ENCODE peak calls at places on chromosomes 12 and 14, in four cellular contexts. C, H, F and K are unnamed samples.
A peak's percentile ranks its signal among the peaks of the same experiment; 100 is the strongest.

GRCh38 chr12:60172696-60173095 is 576.9 kb downstream of the SLC16A7 start:
- DNase-seq in H (no peak), C (no peak), F (no peak), K (no peak)

GRCh38 chr14:25607095-25607657 is 557.2 kb upstream of the STXBP6 start:
- DNase-seq in H (no peak), C (no peak), F (no peak), K (no peak)

GRCh38 chr14:91140672-91141071 is 26.8 kb downstream of the DGLUCY start:
- DNase-seq in C (no peak), H (no peak), F (peak; percentile 55), K (peak; percentile 43)

GRCh38 chr12:45290218-45290609 is 74.3 kb downstream of the ANO6 start:
- DNase-seq in F (no peak), H (no peak), C (no peak), K (no peak)

GRCh38 chr12:5433081-5433839 is 1.4 kb downstream of the NTF3 start:
- DNase-seq in C (no peak), F (no peak), H (no peak), K (no peak)

GRCh38 chr12:129081755-129082250 is 228.5 kb downstream of the GLT1D1 start:
- DNase-seq in H (no peak), C (no peak), F (no peak), K (no peak)

GRCh38 chr12:32669584-32669983 is 9.5 kb upstream of the DNM1L start:
- DNase-seq in H (no peak), F (no peak), C (no peak), K (no peak)

GRCh38 chr14:75578099-75578785 is at the start of gene FLVCR2:
- DNase-seq in C (no peak), H (no peak), F (peak; percentile 44), K (peak; percentile 74)

GRCh38 chr14:37124617-37125016 is 47.8 kb downstream of the SLC25A21 start:
- DNase-seq in C (peak; percentile 9), H (no peak), F (peak; percentile 41), K (no peak)

GRCh38 chr14:36066636-36067035 is 109.9 kb downstream of the PTCSC3 start:
- DNase-seq in F (no peak), H (no peak), C (no peak), K (no peak)

GRCh38 chr14:52922656-52923055 is 28.2 kb downstream of the FERMT2 start:
- DNase-seq in C (no peak), F (no peak), H (no peak), K (no peak)

GRCh38 chr12:58924652-58925051 is 4.3 kb upstream of the LRIG3 start:
- DNase-seq in H (no peak), C (no peak), F (no peak), K (no peak)
- TF ChIP-seq SUZ12 in H (no peak), C (no peak), F (no peak), K (no peak)

DNA sequence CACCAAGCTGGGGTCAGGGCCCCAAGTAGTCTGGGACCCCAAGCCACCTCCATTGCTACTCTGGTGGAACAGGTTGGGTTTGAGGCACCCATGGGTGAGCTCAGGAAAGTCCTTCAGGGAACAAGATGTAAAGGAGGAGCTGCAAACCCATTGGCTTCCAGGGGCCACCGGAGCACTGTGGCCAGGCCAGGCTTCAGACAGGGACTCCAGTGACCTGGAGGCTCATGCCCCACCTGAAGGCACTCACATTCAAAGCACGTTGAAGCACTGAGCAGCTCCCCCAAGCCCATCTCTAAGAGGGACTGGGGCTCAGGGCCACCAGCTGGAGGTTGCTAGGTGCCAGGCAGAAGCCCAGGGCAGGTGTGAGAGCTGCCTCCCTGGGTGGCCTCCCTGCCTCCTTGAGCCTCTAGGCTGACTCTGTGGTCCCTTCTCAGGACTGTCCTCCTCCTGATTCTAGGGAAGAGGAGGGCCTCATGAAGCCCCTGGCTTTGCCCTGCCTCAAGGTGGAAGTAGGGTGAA is 49.1 kb downstream of the FAM222A start:
- DNase-seq in H (no peak), F (no peak), C (no peak), K (no peak)
- TF ChIP-seq SP1 in H (no peak), F (no peak), C (no peak), K (no peak)

GRCh38 chr12:122203301-122203967 is at the start of gene B3GNT4:
- DNase-seq in F (no peak), H (no peak), C (no peak), K (peak; percentile 84)
- TF ChIP-seq SUZ12 in F (no peak), H (no peak), C (no peak), K (no peak)

GRCh38 chr12:9651265-9651729 is 18.2 kb upstream of the CLEC2D start:
- DNase-seq in H (no peak), C (no peak), F (no peak), K (no peak)
- TF ChIP-seq SP1 in H (no peak), C (no peak), F (no peak), K (no peak)

GRCh38 chr12:90854136-90854689 is 100.8 kb downstream of the CCER1 start:
- DNase-seq in F (peak; percentile 12), C (peak; percentile 1), H (no peak), K (peak; percentile 33)
- TF ChIP-seq SUZ12 in F (no peak), C (no peak), H (no peak), K (no peak)

GRCh38 chr14:70662080-70662479 is 20.4 kb downstream of the TTC9 start:
- DNase-seq in H (no peak), F (no peak), C (no peak), K (no peak)
- TF ChIP-seq SP1 in H (no peak), F (no peak), C (no peak), K (no peak)

DNA sequence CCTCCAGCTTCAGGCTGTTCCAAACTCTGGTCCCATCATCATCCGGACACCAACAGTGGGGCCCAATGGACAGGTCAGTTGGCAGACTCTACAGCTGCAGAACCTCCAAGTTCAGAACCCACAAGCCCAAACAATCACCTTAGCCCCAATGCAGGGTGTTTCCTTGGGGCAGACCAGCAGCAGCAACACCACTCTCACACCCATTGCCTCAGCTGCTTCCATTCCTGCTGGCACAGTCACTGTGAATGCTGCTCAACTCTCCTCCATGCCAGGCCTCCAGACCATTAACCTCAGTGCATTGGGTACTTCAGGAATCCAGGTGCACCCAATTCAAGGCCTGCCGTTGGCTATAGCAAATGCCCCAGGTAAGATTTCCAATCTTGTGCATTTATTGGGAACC is 3.3 kb downstream of the SP1 start:
- DNase-seq in H (no peak), F (no peak), C (no peak), K (no peak)
- TF ChIP-seq SUZ12 in H (no peak), F (no peak), C (no peak), K (no peak)

GRCh38 chr12:68227356-68227755 is 1.7 kb upstream of the IL26 start:
- DNase-seq in C (no peak), H (no peak), F (no peak), K (no peak)
- TF ChIP-seq SP1 in C (no peak), H (no peak), F (no peak), K (no peak)